ENCODE peak calls at places on chromosome 15, in five cellular contexts. P, Q, O, T and R are unnamed samples.

GRCh38 chr15:60903221-60903620 is 325.9 kb downstream of the RORA start:
- DNase-seq in O (no peak), P (no peak), T (no peak), Q (no peak), R (no peak)

GRCh38 chr15:53831907-53832793 is 72.7 kb upstream of the WDR72 start:
- DNase-seq in P (peak; percentile 57), O (no peak), T (peak; percentile 49), Q (no peak), R (no peak)

GRCh38 chr15:99604865-99605264 is 39.1 kb downstream of the MEF2A start:
- DNase-seq in O (no peak), T (no peak), P (no peak), Q (no peak), R (no peak)

GRCh38 chr15:99474981-99475753 is 90.6 kb upstream of the MEF2A start:
- DNase-seq in O (no peak), T (no peak), P (no peak), Q (no peak), R (no peak)

GRCh38 chr15:27827336-27827735 is 271.8 kb downstream of the OCA2 start:
- DNase-seq in Q (no peak), P (no peak), T (no peak), O (peak; percentile 9), R (no peak)

GRCh38 chr15:28043625-28044520 is 55.2 kb downstream of the OCA2 start:
- DNase-seq in P (no peak), O (no peak), Q (peak; percentile 45), T (no peak), R (no peak)

GRCh38 chr15:86483936-86484335 is 404.3 kb downstream of the AGBL1 start:
- DNase-seq in Q (peak; percentile 23), P (no peak), O (no peak), T (no peak), R (no peak)

GRCh38 chr15:29268706-29269484 is 727 bp downstream of the NSMCE3 start:
- DNase-seq in Q (peak; percentile 49), T (peak; percentile 32), O (peak; percentile 34), P (peak; percentile 78), R (peak; percentile 5)

GRCh38 chr15:92883643-92884458 is 16.3 kb upstream of the CHD2 start:
- DNase-seq in P (no peak), Q (no peak), T (no peak), O (peak; percentile 62), R (no peak)

GRCh38 chr15:101501703-101502373 is 12.3 kb upstream of the PCSK6 start:
- DNase-seq in Q (peak; percentile 84), O (no peak), P (peak; percentile 92), T (no peak), R (no peak)

GRCh38 chr15:85946986-85947385 is 132.7 kb upstream of the AGBL1 start:
- DNase-seq in P (no peak), O (no peak), T (no peak), Q (no peak), R (no peak)

GRCh38 chr15:99508807-99509311 is 56.9 kb upstream of the MEF2A start:
- DNase-seq in O (no peak), Q (no peak), T (no peak), P (no peak), R (no peak)

GRCh38 chr15:52728899-52729298 is 49.7 kb upstream of the ATOSA start:
- DNase-seq in Q (peak; percentile 5), P (no peak), T (no peak), O (peak; percentile 42), R (no peak)

GRCh38 chr15:64046347-64047153 is at the start of gene DAPK2:
- DNase-seq in O (peak; percentile 34), Q (peak; percentile 97), T (peak; percentile 78), P (peak; percentile 90), R (peak; percentile 36)

GRCh38 chr15:64162478-64162868 is 349 bp downstream of the PPIB start:
- DNase-seq in T (no peak), P (no peak), Q (no peak), O (no peak), R (no peak)

GRCh38 chr15:49436786-49437185 is 13.7 kb downstream of the FGF7 start:
- DNase-seq in P (no peak), Q (no peak), O (peak; percentile 48), T (no peak), R (no peak)

GRCh38 chr15:85681391-85681790 is 113.3 kb downstream of the KLHL25 start:
- DNase-seq in T (no peak), P (no peak), Q (peak; percentile 49), O (no peak), R (no peak)

GRCh38 chr15:20645956-20646355 is 104.4 kb upstream of the GOLGA6L6 start:
- DNase-seq in Q (no peak), O (no peak), T (no peak), P (no peak), R (no peak)

GRCh38 chr15:45458746-45459403 is 63.7 kb downstream of the SLC30A4 start:
- DNase-seq in P (peak; percentile 89), T (peak; percentile 90), Q (peak; percentile 72), O (peak; percentile 37), R (no peak)

GRCh38 chr15:63287109-63287508 is 9.7 kb downstream of the APH1B start:
- DNase-seq in Q (no peak), T (no peak), P (no peak), O (peak; percentile 48), R (no peak)

GRCh38 chr15:25860885-25861866 is 2.0 kb downstream of the ATP10A start:
- DNase-seq in O (no peak), T (no peak), Q (no peak), P (no peak), R (no peak)
- H3K9ac ChIP-seq in O (no peak overlapping the region), T (peak overlapping the region; percentile 55), Q (no peak overlapping the region), P (no peak overlapping the region), R (no peak overlapping the region)

GRCh38 chr15:96947296-96947695 is 616.8 kb downstream of the NR2F2 start:
- DNase-seq in O (no peak), P (peak; percentile 55), Q (no peak), T (no peak), R (no peak)

GRCh38 chr15:96947830-96948229 is 617.3 kb downstream of the NR2F2 start:
- DNase-seq in T (no peak), P (peak; percentile 74), Q (peak; percentile 10), O (no peak), R (peak; percentile 63)

GRCh38 chr15:96948981-96949380 is 618.5 kb downstream of the NR2F2 start:
- DNase-seq in Q (no peak), O (no peak), P (no peak), T (no peak), R (no peak)
- H3K27me3 ChIP-seq in Q (no peaks in the 10 kb centered on the region), O (no peaks in the 10 kb centered on the region), P (peaks cover 36% of the 10 kb centered on the region), T (no peaks in the 10 kb centered on the region), R (peaks cover 34% of the 10 kb centered on the region)

GRCh38 chr15:74869726-74870407 is 3.3 kb downstream of the SCAMP2 start:
- DNase-seq in T (peak; percentile 83), O (peak; percentile 39), Q (peak; percentile 60), P (no peak), R (no peak)

GRCh38 chr15:74870496-74871213 is 2.5 kb downstream of the SCAMP2 start:
- DNase-seq in Q (no peak), O (no peak), P (peak; percentile 66), T (no peak), R (peak; percentile 33)

GRCh38 chr15:74872702-74873035 is 496 bp downstream of the SCAMP2 start:
- DNase-seq in O (no peak), Q (no peak), T (no peak), P (no peak), R (no peak)

GRCh38 chr15:74873756-74874424 is 725 bp upstream of the SCAMP2 start:
- DNase-seq in T (peak; percentile 47), O (no peak), Q (peak; percentile 54), P (no peak), R (no peak)

GRCh38 chr15:74873036-74873755 is at the start of gene SCAMP2:
- DNase-seq in Q (peak; percentile 98), P (peak; percentile 98), T (peak; percentile 96), O (peak; percentile 94), R (peak; percentile 94)
- H3K9me3 ChIP-seq in Q (no peaks in the 10 kb centered on the region), P (peaks cover 8% of the 10 kb centered on the region), T (no peaks in the 10 kb centered on the region), O (no peaks in the 10 kb centered on the region), R (peaks cover 7% of the 10 kb centered on the region)

GRCh38 chr15:73982251-73982962 is 9.7 kb downstream of the STOML1 start:
- DNase-seq in P (no peak), T (peak; percentile 60), O (peak; percentile 91), Q (no peak), R (no peak)
- H3K9ac ChIP-seq in P (no peak overlapping the region), T (peak overlapping the region; percentile 38), O (peak overlapping the region; percentile 57), Q (peak overlapping the region; percentile 70), R (no peak overlapping the region)

GRCh38 chr15:57425842-57426241 is 49.5 kb downstream of the CGNL1 start:
- DNase-seq in P (no peak), T (no peak), O (no peak), Q (no peak), R (no peak)

GRCh38 chr15:57432141-57432701 is 55.9 kb downstream of the CGNL1 start:
- DNase-seq in P (peak; percentile 86), Q (no peak), O (no peak), T (peak; percentile 30), R (peak; percentile 32)

GRCh38 chr15:57424628-57425405 is 48.5 kb downstream of the CGNL1 start:
- DNase-seq in Q (no peak), T (no peak), P (no peak), O (no peak), R (no peak)

GRCh38 chr15:57427367-57427821 is 51.1 kb downstream of the CGNL1 start:
- DNase-seq in Q (no peak), P (peak; percentile 81), T (peak; percentile 75), O (no peak), R (peak; percentile 68)

GRCh38 chr15:57429098-57429497 is 52.8 kb downstream of the CGNL1 start:
- DNase-seq in T (no peak), P (no peak), O (no peak), Q (no peak), R (no peak)
- H3K27me3 ChIP-seq in T (no peaks in the 10 kb centered on the region), P (no peaks in the 10 kb centered on the region), O (peaks cover 12% of the 10 kb centered on the region), Q (no peaks in the 10 kb centered on the region), R (no peaks in the 10 kb centered on the region)